ENCODE peak calls at places on chromosomes 16 and 17, in ten cellular contexts. U is naive thymus-derived CD8-positive, alpha-beta T cell; J is tibial nerve; Q is stimulated activated CD4-positive, alpha-beta T cell treated with anti-CD3 and anti-CD28 coated beads, TNF-alpha, amount 100 ng/mL, for 4 hours; T is ACHN; P is AG08396; O is anterior cingulate cortex; Y is NCI-H1105 treated with DMSO at 0.1 percent for 48 hours; S is GM18507; E is HFFc6. X is an unnamed sample.
A peak's percentile ranks its signal among the peaks of the same experiment; 100 is the strongest.

GRCh38 chr17:39757931-39758873 is 20.5 kb downstream of the GRB7 start:
- DNase-seq in U (no peak), J (no peak), Q (peak; percentile 32), T (no peak), P (no peak), O (no peak), Y (no peak), S (no peak), E (no peak), X (no peak)

GRCh38 chr17:45382226-45382625 is 50.4 kb downstream of the ARHGAP27 start:
- DNase-seq in U (no peak), J (no peak), Q (no peak), T (no peak), P (no peak), O (no peak), Y (no peak), S (no peak), E (no peak), X (no peak)

GRCh38 chr16:82761236-82761635 is 134.5 kb downstream of the CDH13 start:
- DNase-seq in U (no peak), J (peak; percentile 52), Q (no peak), T (peak; percentile 37), P (peak; percentile 21), O (no peak), Y (no peak), S (no peak), E (peak; percentile 41), X (no peak)

GRCh38 chr16:69669577-69669976 is 56.8 kb downstream of the NQO1 start:
- DNase-seq in U (no peak), J (no peak), Q (no peak), T (no peak), P (no peak), O (no peak), Y (no peak), S (no peak), E (no peak), X (no peak)

GRCh38 chr17:79046501-79047280 is 22.7 kb downstream of the C1QTNF1 start:
- DNase-seq in U (no peak), J (no peak), Q (no peak), T (no peak), P (no peak), O (no peak), Y (no peak), S (no peak), E (no peak), X (no peak)

GRCh38 chr16:88298166-88298881 is 84.4 kb upstream of the ZNF469 start:
- DNase-seq in U (no peak), J (no peak), Q (no peak), T (no peak), P (peak; percentile 46), O (no peak), Y (no peak), S (no peak), E (peak; percentile 32), X (no peak)

GRCh38 chr16:73384561-73384960 is 336.6 kb upstream of the ZFHX3 start:
- DNase-seq in U (no peak), J (no peak), Q (no peak), T (no peak), P (no peak), O (no peak), Y (no peak), S (no peak), E (no peak), X (no peak)

GRCh38 chr16:30488764-30489595 is 16.4 kb downstream of the ITGAL start:
- DNase-seq in U (no peak), J (no peak), Q (no peak), T (no peak), P (no peak), O (no peak), Y (no peak), S (no peak), E (no peak), X (no peak)

GRCh38 chr16:75225092-75225491 is 6.3 kb downstream of the CTRB1 start:
- DNase-seq in U (no peak), J (no peak), Q (no peak), T (no peak), P (no peak), O (no peak), Y (no peak), S (no peak), E (no peak), X (no peak)

GRCh38 chr16:877242-878065 is 76.9 kb upstream of the GNG13 start:
- DNase-seq in U (no peak), J (no peak), Q (no peak), T (no peak), P (no peak), O (no peak), Y (no peak), S (no peak), E (no peak), X (no peak)

GRCh38 chr16:78925071-78925714 is 675.3 kb downstream of the MAF start:
- DNase-seq in U (no peak), J (no peak), Q (no peak), T (peak; percentile 25), P (no peak), O (no peak), Y (no peak), S (no peak), E (no peak), X (peak; percentile 3)

GRCh38 chr17:7656958-7657715 is 6.4 kb downstream of the ATP1B2 start:
- DNase-seq in U (no peak), J (no peak), Q (no peak), T (no peak), P (no peak), O (peak; percentile 22), Y (no peak), S (no peak), E (no peak), X (no peak)

GRCh38 chr16:424623-425081 is 797 bp upstream of the RAB11FIP3 start:
- DNase-seq in U (no peak), J (no peak), Q (no peak), T (peak; percentile 64), P (peak; percentile 47), O (no peak), Y (no peak), S (no peak), E (peak; percentile 23), X (peak; percentile 56)

GRCh38 chr17:78359936-78360370 is at the start of gene SOCS3:
- DNase-seq in U (peak; percentile 93), J (peak; percentile 95), Q (peak; percentile 96), T (peak; percentile 98), P (peak; percentile 98), O (peak; percentile 48), Y (peak; percentile 85), S (no peak), E (peak; percentile 97), X (peak; percentile 97)

GRCh38 chr17:62601438-62601837 is 26.0 kb upstream of the MRC2 start:
- DNase-seq in U (no peak), J (no peak), Q (no peak), T (no peak), P (no peak), O (no peak), Y (no peak), S (no peak), E (no peak), X (no peak)

GRCh38 chr16:3861808-3862451 is 18.6 kb downstream of the CREBBP start:
- DNase-seq in U (no peak), J (no peak), Q (no peak), T (peak; percentile 31), P (no peak), O (no peak), Y (no peak), S (no peak), E (no peak), X (peak; percentile 20)

GRCh38 chr17:48499248-48499647 is 31.6 kb downstream of the HOXB1 start:
- DNase-seq in U (no peak), J (no peak), Q (no peak), T (no peak), P (no peak), O (no peak), Y (no peak), S (no peak), E (no peak), X (peak; percentile 62)

GRCh38 chr16:10946308-10946707 is 1.9 kb downstream of the CLEC16A start:
- DNase-seq in U (no peak), J (no peak), Q (no peak), T (no peak), P (no peak), O (no peak), Y (no peak), S (no peak), E (no peak), X (no peak)

GRCh38 chr17:12627776-12628491 is 37.8 kb upstream of the MYOCD start:
- DNase-seq in U (no peak), J (no peak), Q (no peak), T (no peak), P (no peak), O (no peak), Y (no peak), S (no peak), E (peak; percentile 71), X (peak; percentile 89)

GRCh38 chr16:49834496-49835009 is 21.4 kb downstream of the ZNF423 start:
- DNase-seq in U (no peak), J (no peak), Q (no peak), T (no peak), P (no peak), O (peak; percentile 56), Y (no peak), S (no peak), E (no peak), X (no peak)

GRCh38 chr17:74893936-74894671 is 671 bp upstream of the FADS6 start:
- DNase-seq in U (no peak), J (no peak), Q (no peak), T (no peak), P (no peak), O (no peak), Y (no peak), S (no peak), E (no peak), X (no peak)

GRCh38 chr17:80008383-80008840 is 27.3 kb downstream of the TBC1D16 start:
- DNase-seq in U (peak; percentile 69), J (peak; percentile 63), Q (peak; percentile 67), T (peak; percentile 73), P (peak; percentile 95), O (peak; percentile 11), Y (peak; percentile 87), S (peak; percentile 69), E (peak; percentile 50), X (peak; percentile 74)

GRCh38 chr17:73503560-73503959 is 140.7 kb downstream of the SDK2 start:
- DNase-seq in U (no peak), J (no peak), Q (no peak), T (no peak), P (no peak), O (no peak), Y (no peak), S (no peak), E (no peak), X (peak; percentile 6)

GRCh38 chr16:11957591-11958395 is 7.2 kb upstream of the TNFRSF17 start:
- DNase-seq in U (no peak), J (no peak), Q (no peak), T (no peak), P (no peak), O (no peak), Y (no peak), S (no peak), E (no peak), X (no peak)

GRCh38 chr17:13297198-13297597 is 279.4 kb upstream of the ELAC2 start:
- DNase-seq in U (no peak), J (no peak), Q (no peak), T (no peak), P (no peak), O (no peak), Y (no peak), S (no peak), E (no peak), X (no peak)

GRCh38 chr17:42200702-42201101 is 6.4 kb upstream of the GHDC start:
- DNase-seq in U (no peak), J (no peak), Q (no peak), T (no peak), P (peak; percentile 46), O (no peak), Y (no peak), S (no peak), E (no peak), X (no peak)

GRCh38 chr16:8740775-8741355 is 56.6 kb downstream of the TMEM186 start:
- DNase-seq in U (no peak), J (no peak), Q (no peak), T (no peak), P (no peak), O (no peak), Y (no peak), S (no peak), E (no peak), X (no peak)

GRCh38 chr17:60390881-60391418 is 983 bp downstream of the USP32 start:
- DNase-seq in U (peak; percentile 14), J (no peak), Q (no peak), T (peak; percentile 56), P (peak; percentile 31), O (peak; percentile 40), Y (peak; percentile 35), S (no peak), E (peak; percentile 27), X (peak; percentile 37)